ENCODE peak calls at places on chromosomes 12 and 14, in eight cellular contexts. N is CD8-positive, alpha-beta T cell; I is mammary epithelial cell; Y is hepatocyte; Q is CD8-positive, alpha-beta memory T cell; K is upper lobe of right lung; F is IMR-90; H is left lung. L is an unnamed sample. For H3K36me3, the result is how much of the 10 kb centered on the place peaks cover.

GRCh38 chr12:129901256-129901655 is 2.6 kb downstream of the TMEM132D start:
- DNase-seq in N (no peak), I (peak), Y (peak), Q (no peak), K (no peak), F (no peak), H (no peak), L (no peak)

GRCh38 chr12:131592972-131593371 is 117.9 kb upstream of the SFSWAP start:
- DNase-seq in N (no peak), I (no peak), Y (no peak), Q (no peak), K (no peak), F (no peak), H (no peak), L (no peak)

GRCh38 chr14:103130965-103131364 is 7.7 kb downstream of the TNFAIP2 start:
- DNase-seq in N (no peak), I (peak), Y (peak), Q (no peak), K (no peak), F (peak), H (peak), L (no peak)

GRCh38 chr14:41641690-41642089 is 35.0 kb downstream of the LRFN5 start:
- DNase-seq in N (no peak), I (no peak), Y (no peak), Q (no peak), K (no peak), F (no peak), H (no peak), L (no peak)

GRCh38 chr12:109779382-109779781 is 53.8 kb downstream of the TRPV4 start:
- DNase-seq in N (no peak), I (no peak), Y (no peak), Q (no peak), K (no peak), F (no peak), H (no peak), L (no peak)

GRCh38 chr12:66118240-66118891 is 12.2 kb downstream of the LLPH start:
- DNase-seq in N (no peak), I (peak), Y (no peak), Q (no peak), K (no peak), F (peak), H (no peak), L (no peak)

GRCh38 chr14:104107611-104108569 is 22.4 kb downstream of the ASPG start:
- DNase-seq in N (no peak), I (no peak), Y (peak), Q (no peak), K (peak), F (no peak), H (peak), L (no peak)

GRCh38 chr14:89368490-89369477 is 48.2 kb downstream of the FOXN3 start:
- DNase-seq in N (no peak), I (no peak), Y (peak), Q (no peak), K (no peak), F (no peak), H (no peak), L (no peak)

GRCh38 chr14:56299306-56299984 is 181.2 kb downstream of the PELI2 start:
- DNase-seq in N (no peak), I (no peak), Y (no peak), Q (no peak), K (no peak), F (peak), H (no peak), L (no peak)

GRCh38 chr14:105086833-105087307 is 21.6 kb upstream of the GPR132 start:
- DNase-seq in N (peak), I (peak), Y (peak), Q (peak), K (peak), F (peak), H (peak), L (peak)

GRCh38 chr12:94304566-94305061 is 155.1 kb downstream of the CEP83 start:
- DNase-seq in N (no peak), I (no peak), Y (no peak), Q (no peak), K (no peak), F (peak), H (no peak), L (no peak)

GRCh38 chr12:19130224-19131019 is 889 bp downstream of the PLEKHA5 start:
- DNase-seq in N (peak), I (peak), Y (peak), Q (peak), K (peak), F (no peak), H (peak), L (no peak)

GRCh38 chr14:99875421-99875820 is 82.2 kb downstream of the EML1 start:
- DNase-seq in N (no peak), I (no peak), Y (no peak), Q (no peak), K (no peak), F (no peak), H (no peak), L (no peak)

GRCh38 chr14:37969511-37969979 is 238.2 kb upstream of the SSTR1 start:
- DNase-seq in N (no peak), I (no peak), Y (peak), Q (peak), K (no peak), F (no peak), H (no peak), L (no peak)

GRCh38 chr14:58598028-58598850 is 39.5 kb upstream of the DACT1 start:
- DNase-seq in N (no peak), I (no peak), Y (no peak), Q (peak), K (no peak), F (peak), H (no peak), L (peak)

GRCh38 chr12:71938728-71939385 is at the start of gene TPH2:
- DNase-seq in N (no peak), I (peak), Y (peak), Q (peak), K (peak), F (peak), H (no peak), L (peak)

GRCh38 chr12:71303199-71303598 is 136.4 kb upstream of the LGR5 start:
- DNase-seq in N (no peak), I (peak), Y (no peak), Q (no peak), K (no peak), F (no peak), H (no peak), L (no peak)

GRCh38 chr12:90627180-90627896 is 327.6 kb downstream of the CCER1 start:
- DNase-seq in N (no peak), I (peak), Y (no peak), Q (no peak), K (no peak), F (peak), H (peak), L (no peak)

GRCh38 chr12:130601327-130601726 is 114.8 kb downstream of the RIMBP2 start:
- DNase-seq in N (no peak), I (no peak), Y (no peak), Q (no peak), K (no peak), F (no peak), H (no peak), L (no peak)

GRCh38 chr12:119992129-119992705 is 3.2 kb downstream of the BICDL1 start:
- DNase-seq in N (no peak), I (no peak), Y (no peak), Q (no peak), K (no peak), F (no peak), H (no peak), L (no peak)

GRCh38 chr12:131499864-131500190 is 211.1 kb upstream of the SFSWAP start:
- DNase-seq in N (no peak), I (no peak), Y (no peak), Q (no peak), K (no peak), F (no peak), H (no peak), L (no peak)

GRCh38 chr12:80313184-80313583 is 130.9 kb upstream of the PTPRQ start:
- DNase-seq in N (no peak), I (no peak), Y (no peak), Q (no peak), K (no peak), F (no peak), H (no peak), L (no peak)

DNA sequence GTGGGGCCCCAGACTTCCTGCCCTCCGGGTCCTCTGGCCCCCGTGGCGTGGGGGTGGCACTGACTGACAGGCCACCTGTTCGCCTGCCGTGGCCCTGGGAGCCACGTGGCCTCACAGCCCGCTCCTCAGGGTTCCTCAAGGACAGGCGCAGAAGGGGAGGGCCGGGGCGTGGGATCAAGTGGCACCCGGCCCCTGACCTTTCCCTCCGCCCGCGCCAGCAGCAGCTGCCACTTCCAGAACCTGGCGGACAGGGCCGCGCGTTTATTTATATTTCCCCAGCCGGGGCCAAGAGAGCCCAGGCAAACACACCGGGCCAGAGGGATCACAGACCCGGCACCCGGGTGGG is 92.6 kb downstream of the RFLNA start:
- DNase-seq in N (no peak), I (no peak), Y (no peak), Q (no peak), K (peak), F (no peak), H (no peak), L (no peak)
- H3K4me3 ChIP-seq in N (no peak), I (no peak), Y (no peak), Q (no peak), K (peak), F (peak), H (peak), L (no peak)

GRCh38 chr12:124474709-124475108 is 92.7 kb downstream of the NCOR2 start:
- DNase-seq in N (no peak), I (no peak), Y (no peak), Q (no peak), K (no peak), F (no peak), H (peak), L (no peak)
- H3K36me3 ChIP-seq in N (under half), I (under half), Y (under half), Q (under half), K (half or more), F (half or more), H (under half), L (under half)

GRCh38 chr12:105272152-105272551 is 36.2 kb upstream of the APPL2 start:
- DNase-seq in N (no peak), I (no peak), Y (no peak), Q (no peak), K (no peak), F (no peak), H (no peak), L (no peak)
- H3K4me3 ChIP-seq in N (no peak), I (no peak), Y (no peak), Q (no peak), K (no peak), F (no peak), H (no peak), L (no peak)

GRCh38 chr12:49038291-49038955 is 19.8 kb upstream of the PRKAG1 start:
- DNase-seq in N (no peak), I (no peak), Y (no peak), Q (no peak), K (no peak), F (no peak), H (peak), L (no peak)
- H3K36me3 ChIP-seq in N (half or more), I (under half), Y (under half), Q (half or more), K (half or more), F (half or more), H (under half), L (half or more)

GRCh38 chr14:36518586-36519430 is 1.2 kb downstream of the NKX2-1 start:
- DNase-seq in N (no peak), I (no peak), Y (no peak), Q (no peak), K (peak), F (no peak), H (peak), L (no peak)

GRCh38 chr14:36521598-36522345 is 1.7 kb upstream of the NKX2-1 start:
- DNase-seq in N (no peak), I (no peak), Y (no peak), Q (no peak), K (peak), F (no peak), H (peak), L (no peak)

GRCh38 chr14:36518031-36518585 is 1.9 kb downstream of the NKX2-1 start:
- DNase-seq in N (no peak), I (no peak), Y (no peak), Q (no peak), K (no peak), F (no peak), H (no peak), L (no peak)

GRCh38 chr14:36520601-36521525 is 831 bp upstream of the NKX2-1 start:
- DNase-seq in N (no peak), I (peak), Y (peak), Q (no peak), K (peak), F (peak), H (peak), L (no peak)

GRCh38 chr14:36519431-36520321 is at the start of gene NKX2-1:
- DNase-seq in N (no peak), I (no peak), Y (no peak), Q (no peak), K (peak), F (no peak), H (peak), L (no peak)
- H3K4me3 ChIP-seq in N (no peak), I (peak), Y (peak), Q (no peak), K (peak), F (no peak), H (peak), L (no peak)

GRCh38 chr14:24289649-24290283 is 9.8 kb downstream of the DHRS1 start:
- DNase-seq in N (no peak), I (no peak), Y (no peak), Q (no peak), K (no peak), F (no peak), H (no peak), L (peak)
- H3K36me3 ChIP-seq in N (under half), I (under half), Y (under half), Q (under half), K (half or more), F (under half), H (under half), L (under half)

GRCh38 chr12:49671051-49671765 is 36.0 kb downstream of the FMNL3 start:
- DNase-seq in N (peak), I (no peak), Y (no peak), Q (peak), K (no peak), F (no peak), H (no peak), L (peak)

GRCh38 chr12:49675137-49675536 is 32.1 kb downstream of the FMNL3 start:
- DNase-seq in N (no peak), I (no peak), Y (no peak), Q (no peak), K (no peak), F (no peak), H (no peak), L (no peak)

GRCh38 chr12:49672351-49673181 is 34.6 kb downstream of the FMNL3 start:
- DNase-seq in N (no peak), I (no peak), Y (no peak), Q (no peak), K (no peak), F (no peak), H (no peak), L (no peak)

GRCh38 chr12:49674318-49674985 is 32.8 kb downstream of the FMNL3 start:
- DNase-seq in N (no peak), I (peak), Y (no peak), Q (no peak), K (no peak), F (peak), H (no peak), L (no peak)

DNA sequence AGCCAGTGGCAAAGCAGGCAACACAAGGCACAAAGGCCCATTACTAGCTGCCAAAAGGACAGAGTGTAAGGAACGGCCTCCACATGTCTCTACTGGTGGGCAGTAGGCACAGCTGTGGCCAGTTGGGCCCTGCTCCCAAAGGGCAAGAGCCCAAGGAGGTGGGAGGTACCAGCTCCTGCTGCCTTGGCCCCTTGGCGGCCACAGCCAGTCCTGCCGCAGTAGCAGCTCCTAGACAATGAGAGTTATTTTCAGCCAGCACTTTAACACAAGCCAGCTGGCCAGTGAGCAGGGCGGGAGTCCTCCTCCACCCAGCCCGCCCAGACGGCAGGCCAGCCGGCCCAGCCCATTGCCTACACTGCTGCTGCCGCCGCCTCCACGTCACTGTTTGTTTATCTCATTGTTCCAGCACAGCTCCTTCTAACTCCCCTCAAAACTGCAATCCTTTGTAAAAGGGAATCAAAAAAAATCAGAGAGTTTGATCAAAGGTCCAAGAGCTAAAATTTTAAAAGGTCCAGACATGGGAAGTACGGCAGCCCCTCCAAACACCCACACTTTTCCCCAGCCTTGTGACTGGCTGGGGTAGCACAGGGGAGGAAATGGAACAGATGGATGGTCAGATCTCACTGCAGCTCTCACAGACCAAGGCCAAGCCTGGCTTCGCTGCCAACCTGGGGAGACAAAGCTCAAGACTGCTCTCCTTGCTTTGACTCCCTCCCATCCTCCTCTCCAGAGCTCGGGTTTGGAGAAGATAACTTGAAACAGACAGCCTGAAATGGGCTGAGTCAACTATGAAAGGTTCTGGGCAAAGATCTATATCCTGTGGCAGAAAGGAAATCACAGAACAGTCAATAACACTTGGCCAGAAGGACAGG is 33.5 kb downstream of the FMNL3 start:
- DNase-seq in N (no peak), I (peak), Y (peak), Q (no peak), K (peak), F (peak), H (peak), L (no peak)
- H3K4me3 ChIP-seq in N (no peak), I (no peak), Y (no peak), Q (no peak), K (no peak), F (no peak), H (no peak), L (no peak)

L was measured in CD4-positive, alpha-beta memory T cell.